ENCODE peak calls at places on chromosomes 12 and 14, in five cellular contexts. M is SK-N-SH, D is thyroid gland, X is fibroblast of the aortic adventitia, I is transverse colon. L is an unnamed sample.

GRCh38 chr12:40598073-40598472 is 94.2 kb upstream of the CNTN1 start:
- DNase-seq in M (no peak), D (no peak), X (no peak), I (no peak), L (no peak)

GRCh38 chr14:64702493-64703392 is 1.5 kb upstream of the PLEKHG3 start:
- DNase-seq in I (peak; percentile 81), M (no peak), D (peak; percentile 95), X (no peak), L (no peak)

GRCh38 chr12:49358548-49359141 is 8.6 kb upstream of the SPATS2 start:
- DNase-seq in X (peak; percentile 83), D (peak; percentile 57), I (peak; percentile 56), M (peak; percentile 74), L (peak; percentile 83)

GRCh38 chr12:21678959-21679358 is 21.3 kb upstream of the LDHB start:
- DNase-seq in X (no peak), M (no peak), I (no peak), D (no peak), L (no peak)

GRCh38 chr12:119444462-119445044 is 110.0 kb downstream of the CCDC60 start:
- DNase-seq in M (peak; percentile 62), I (peak; percentile 27), D (peak; percentile 65), X (peak; percentile 43), L (peak; percentile 48)

GRCh38 chr12:99200711-99201384 is 446.7 kb upstream of the GARIN6 start:
- DNase-seq in X (no peak), M (no peak), D (no peak), I (no peak), L (no peak)

GRCh38 chr14:33959692-33960151 is 8.8 kb upstream of the EGLN3 start:
- DNase-seq in X (no peak), M (peak; percentile 83), I (no peak), D (no peak), L (no peak)

GRCh38 chr14:105532735-105533141 is 6.4 kb downstream of the TMEM121 start:
- DNase-seq in X (peak; percentile 41), D (no peak), M (peak; percentile 62), I (no peak), L (peak; percentile 38)

GRCh38 chr12:108691995-108692808 is 39.1 kb downstream of the CORO1C start:
- DNase-seq in D (peak; percentile 78), M (no peak), I (peak; percentile 27), X (no peak), L (peak; percentile 31)

GRCh38 chr12:57240069-57240921 is 10.7 kb downstream of the STAC3 start:
- DNase-seq in I (peak; percentile 70), D (peak; percentile 38), M (peak; percentile 80), X (peak; percentile 60), L (peak; percentile 35)

GRCh38 chr14:100893760-100894159 is 9.8 kb downstream of the RTL1 start:
- DNase-seq in I (no peak), M (no peak), D (no peak), X (no peak), L (no peak)

GRCh38 chr14:54568821-54569591 is 2.1 kb downstream of the SAMD4A start:
- DNase-seq in X (peak; percentile 32), D (no peak), M (no peak), I (peak; percentile 15), L (no peak)

GRCh38 chr14:76782115-76782884 is 21.0 kb downstream of the VASH1 start:
- DNase-seq in M (no peak), X (no peak), I (no peak), D (no peak), L (no peak)

GRCh38 chr12:42905419-42905705 is 315.8 kb upstream of the PRICKLE1 start:
- DNase-seq in X (no peak), I (no peak), M (no peak), D (no peak), L (no peak)

GRCh38 chr12:49048953-49049352 is 11.6 kb downstream of the KMT2D start:
- DNase-seq in X (no peak), D (no peak), M (no peak), I (no peak), L (no peak)

GRCh38 chr14:50383618-50384225 is 13.0 kb downstream of the CDKL1 start:
- DNase-seq in D (no peak), I (no peak), M (no peak), X (no peak), L (peak; percentile 11)

GRCh38 chr12:57086951-57087688 is 1.8 kb upstream of the NAB2 start:
- DNase-seq in M (peak; percentile 75), I (peak; percentile 89), D (peak; percentile 94), X (peak; percentile 92), L (peak; percentile 94)

DNA sequence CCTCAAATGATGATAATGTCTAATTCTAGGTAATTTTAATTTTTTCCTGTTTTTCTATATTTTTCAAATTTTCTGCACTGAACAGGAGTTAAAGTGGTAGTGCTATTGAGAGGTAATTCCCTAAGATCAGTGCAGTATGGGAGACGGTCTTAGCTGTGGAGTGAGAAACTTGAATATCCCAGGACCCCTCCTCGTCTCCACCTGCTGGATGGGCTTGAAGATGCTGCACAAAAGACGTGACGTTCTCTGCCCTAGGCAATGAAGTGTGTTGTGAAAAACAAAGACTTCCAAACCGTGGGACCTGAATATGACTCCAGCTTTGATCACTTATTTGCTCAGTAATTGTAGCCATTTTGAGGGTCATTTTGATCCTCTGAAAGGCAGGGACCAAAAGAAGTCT is 298.1 kb downstream of the VRK1 start:
- DNase-seq in X (no peak), I (no peak), D (no peak), M (no peak), L (no peak)
- TF ChIP-seq CTCF in X (no peak), I (no peak), D (no peak), M (no peak), L (no peak)

GRCh38 chr14:92597873-92598548 is 84.4 kb downstream of the RIN3 start:
- DNase-seq in X (no peak), M (no peak), I (no peak), D (no peak), L (no peak)

GRCh38 chr14:92599786-92600185 is 86.2 kb downstream of the RIN3 start:
- DNase-seq in D (no peak), M (no peak), X (no peak), I (no peak), L (no peak)

GRCh38 chr14:92598549-92598905 is 84.9 kb downstream of the RIN3 start:
- DNase-seq in I (no peak), D (no peak), X (no peak), M (no peak), L (no peak)

GRCh38 chr14:92595267-92595666 is 81.7 kb downstream of the RIN3 start:
- DNase-seq in M (no peak), X (no peak), D (no peak), I (no peak), L (no peak)

GRCh38 chr14:92596328-92596943 is 82.9 kb downstream of the RIN3 start:
- DNase-seq in X (no peak), M (no peak), I (no peak), D (no peak), L (no peak)
- TF ChIP-seq CTCF in X (no peak), M (no peak), I (peak; percentile 18), D (no peak), L (peak; percentile 17)

GRCh38 chr12:55681142-55682077 is 26.3 kb downstream of the ITGA7 start:
- DNase-seq in M (no peak), X (peak; percentile 66), D (peak; percentile 74), I (peak; percentile 85), L (peak; percentile 63)
- TF ChIP-seq CTCF in M (peak; percentile 47), X (peak; percentile 51), D (peak; percentile 24), I (peak; percentile 71), L (peak; percentile 43)

GRCh38 chr14:95998656-95999055 is 40.5 kb upstream of the C14orf132 start:
- DNase-seq in M (peak; percentile 43), X (peak; percentile 71), I (no peak), D (no peak), L (peak; percentile 57)

GRCh38 chr14:96001866-96002510 is 37.2 kb upstream of the C14orf132 start:
- DNase-seq in D (no peak), X (no peak), M (no peak), I (no peak), L (no peak)

GRCh38 chr14:96002511-96002884 is 36.7 kb upstream of the C14orf132 start:
- DNase-seq in I (no peak), D (no peak), X (no peak), M (no peak), L (no peak)
- TF ChIP-seq CTCF in I (no peak), D (no peak), X (no peak), M (no peak), L (no peak)

GRCh38 chr12:130761537-130762318 is 45.6 kb upstream of the RIMBP2 start:
- DNase-seq in I (peak; percentile 26), D (peak; percentile 53), X (peak; percentile 53), M (peak; percentile 90), L (peak; percentile 52)
- TF ChIP-seq CTCF in I (peak; percentile 31), D (peak; percentile 22), X (peak; percentile 63), M (peak; percentile 24), L (peak; percentile 43)